ENCODE peak calls at places on chromosome 10, in six cellular contexts. R is cardiac muscle cell, C is colonic mucosa, T is suprapubic skin, B is SK-N-MC, J is tibial artery. P is an unnamed sample.

GRCh38 chr10:1209355-1209979 is 153.3 kb downstream of the WDR37 start:
- DNase-seq in T (no peak), R (no peak), B (no peak), J (no peak), C (no peak), P (no peak)

GRCh38 chr10:123147635-123148413 is at the start of gene HMX2:
- DNase-seq in T (no peak), B (no peak), C (no peak), R (peak; percentile 51), J (no peak), P (no peak)

GRCh38 chr10:131726460-131726861 is 174.3 kb upstream of the PPP2R2D start:
- DNase-seq in J (no peak), B (no peak), C (peak; percentile 19), T (peak; percentile 80), R (peak; percentile 23), P (no peak)

GRCh38 chr10:78777466-78778256 is 291.1 kb upstream of the ZMIZ1 start:
- DNase-seq in B (no peak), J (peak; percentile 92), C (no peak), T (no peak), R (no peak), P (no peak)

GRCh38 chr10:13528875-13529713 is at the start of gene BEND7:
- DNase-seq in T (no peak), R (peak; percentile 79), B (no peak), J (no peak), C (peak; percentile 23), P (peak; percentile 35)

GRCh38 chr10:84194424-84195043 is at the start of gene CDHR1:
- DNase-seq in T (no peak), B (no peak), J (no peak), R (peak; percentile 57), C (peak; percentile 79), P (peak; percentile 41)

GRCh38 chr10:86325158-86325557 is 41.4 kb downstream of the GRID1 start:
- DNase-seq in T (no peak), R (no peak), J (no peak), C (no peak), B (no peak), P (no peak)

GRCh38 chr10:123906884-123907652 is 15.5 kb upstream of the CPXM2 start:
- DNase-seq in T (no peak), J (no peak), C (no peak), R (peak; percentile 60), B (no peak), P (no peak)

GRCh38 chr10:27285093-27285492 is 44.5 kb upstream of the ACBD5 start:
- DNase-seq in T (no peak), B (no peak), J (no peak), R (peak; percentile 20), C (no peak), P (peak; percentile 32)

GRCh38 chr10:91163269-91163708 is 57.2 kb upstream of the PCGF5 start:
- DNase-seq in C (peak; percentile 55), T (no peak), R (peak; percentile 77), J (peak; percentile 84), B (no peak), P (peak; percentile 74)

GRCh38 chr10:44805461-44806210 is 105.5 kb upstream of the TMEM72 start:
- DNase-seq in R (no peak), T (no peak), J (no peak), C (no peak), B (no peak), P (no peak)

GRCh38 chr10:127908106-127908957 is 1.4 kb downstream of the PTPRE start:
- DNase-seq in C (no peak), T (peak; percentile 55), B (no peak), R (no peak), J (no peak), P (no peak)

GRCh38 chr10:26221571-26221970 is 5.0 kb downstream of the GAD2 start:
- DNase-seq in J (no peak), T (no peak), B (no peak), C (no peak), R (no peak), P (no peak)

GRCh38 chr10:79458483-79458882 is 13.1 kb upstream of the ZCCHC24 start:
- DNase-seq in R (no peak), T (no peak), C (no peak), B (no peak), J (no peak), P (no peak)

GRCh38 chr10:81957976-81958375 is 83.0 kb downstream of the NRG3 start:
- DNase-seq in T (no peak), J (no peak), C (no peak), R (no peak), B (no peak), P (no peak)

GRCh38 chr10:61904711-61905445 is 3.4 kb downstream of the ARID5B start:
- DNase-seq in T (no peak), C (peak; percentile 45), B (no peak), J (no peak), R (peak; percentile 7), P (peak; percentile 74)

GRCh38 chr10:73053275-73053674 is 43.4 kb downstream of the P4HA1 start:
- DNase-seq in B (no peak), J (no peak), C (no peak), R (no peak), T (no peak), P (no peak)

GRCh38 chr10:86321568-86321967 is 45.0 kb downstream of the GRID1 start:
- DNase-seq in J (peak; percentile 29), B (no peak), C (no peak), R (no peak), T (peak; percentile 32), P (no peak)

GRCh38 chr10:50367732-50368131 is 116.4 kb upstream of the ASAH2 start:
- DNase-seq in R (peak; percentile 55), J (no peak), C (peak; percentile 31), B (no peak), T (no peak), P (peak; percentile 44)

GRCh38 chr10:64648915-64649314 is 1127.7 kb downstream of the REEP3 start:
- DNase-seq in C (peak; percentile 17), R (peak; percentile 49), T (no peak), J (no peak), B (no peak), P (peak; percentile 32)

GRCh38 chr10:71243756-71244637 is 31.6 kb downstream of the UNC5B start:
- DNase-seq in T (no peak), B (no peak), J (no peak), C (peak; percentile 62), R (no peak), P (no peak)

GRCh38 chr10:73898730-73899400 is 12.1 kb upstream of the PLAU start:
- DNase-seq in J (no peak), R (no peak), C (no peak), T (no peak), B (no peak), P (no peak)

GRCh38 chr10:58742141-58742540 is 229.5 kb downstream of the BICC1 start:
- DNase-seq in J (no peak), R (no peak), B (no peak), C (no peak), T (no peak), P (no peak)

GRCh38 chr10:123642293-123642692 is 23.9 kb upstream of the GPR26 start:
- DNase-seq in C (no peak), R (no peak), B (no peak), J (peak; percentile 53), T (peak; percentile 23), P (no peak)

GRCh38 chr10:20265146-20265545 is 448.9 kb downstream of the PLXDC2 start:
- DNase-seq in C (no peak), T (no peak), B (no peak), J (no peak), R (no peak), P (no peak)

GRCh38 chr10:131514454-131514853 is 202.9 kb upstream of the TCERG1L start:
- DNase-seq in J (no peak), C (no peak), B (no peak), T (no peak), R (no peak), P (no peak)

GRCh38 chr10:66827353-66827752 is 98.5 kb upstream of the LRRTM3 start:
- DNase-seq in C (no peak), T (no peak), R (no peak), J (no peak), B (no peak), P (no peak)

GRCh38 chr10:75356484-75356883 is 45.1 kb downstream of the ZNF503 start:
- DNase-seq in R (no peak), T (no peak), J (peak; percentile 17), C (no peak), B (no peak), P (no peak)

GRCh38 chr10:112732277-112732891 is 217.7 kb upstream of the TCF7L2 start:
- DNase-seq in C (no peak), R (no peak), T (no peak), J (no peak), B (no peak), P (no peak)

GRCh38 chr10:5089869-5090268 is 4.3 kb upstream of the AKR1C3 start:
- DNase-seq in T (no peak), R (no peak), J (no peak), C (no peak), B (no peak), P (peak; percentile 66)

GRCh38 chr10:7370511-7370910 is 40.3 kb downstream of the SFMBT2 start:
- DNase-seq in T (no peak), C (no peak), B (no peak), J (no peak), R (no peak), P (no peak)
- H3K36me3 ChIP-seq in T (peaks cover 17% of the 10 kb centered on the region), C (no peaks in the 10 kb centered on the region), B (no peaks in the 10 kb centered on the region), J (peaks cover 19% of the 10 kb centered on the region), R (no peaks in the 10 kb centered on the region), P (peaks cover 30% of the 10 kb centered on the region)

DNA sequence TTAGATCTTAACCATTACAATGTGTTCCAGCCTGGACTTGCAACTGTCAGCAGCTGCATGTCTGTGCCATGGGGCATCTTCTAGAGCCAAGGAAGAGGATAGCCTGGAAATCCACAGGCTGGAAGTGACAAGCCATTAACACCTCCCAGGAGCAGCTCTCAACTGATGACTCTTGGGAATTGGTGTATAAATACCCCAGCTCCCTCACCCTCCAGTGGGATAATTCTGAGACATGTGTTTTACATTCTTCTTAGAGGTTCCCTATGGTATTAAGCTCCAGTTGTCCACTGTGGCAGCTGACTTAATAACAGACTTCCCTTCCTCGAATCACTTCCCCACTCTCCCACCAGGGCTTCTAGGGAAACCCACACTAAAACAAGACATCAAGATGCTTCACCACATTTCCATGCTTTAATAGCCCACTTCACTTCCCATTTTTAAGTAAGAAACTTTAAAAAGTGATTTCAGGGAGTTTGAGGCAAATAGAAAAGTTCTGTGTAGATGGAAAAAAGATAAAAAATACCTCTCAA is 47.2 kb downstream of the FAM107B start:
- DNase-seq in R (no peak), J (no peak), C (no peak), T (no peak), B (no peak), P (no peak)
- H3K36me3 ChIP-seq in R (no peaks in the 10 kb centered on the region), J (no peaks in the 10 kb centered on the region), C (no peaks in the 10 kb centered on the region), T (no peaks in the 10 kb centered on the region), B (no peaks in the 10 kb centered on the region), P (no peaks in the 10 kb centered on the region)

DNA sequence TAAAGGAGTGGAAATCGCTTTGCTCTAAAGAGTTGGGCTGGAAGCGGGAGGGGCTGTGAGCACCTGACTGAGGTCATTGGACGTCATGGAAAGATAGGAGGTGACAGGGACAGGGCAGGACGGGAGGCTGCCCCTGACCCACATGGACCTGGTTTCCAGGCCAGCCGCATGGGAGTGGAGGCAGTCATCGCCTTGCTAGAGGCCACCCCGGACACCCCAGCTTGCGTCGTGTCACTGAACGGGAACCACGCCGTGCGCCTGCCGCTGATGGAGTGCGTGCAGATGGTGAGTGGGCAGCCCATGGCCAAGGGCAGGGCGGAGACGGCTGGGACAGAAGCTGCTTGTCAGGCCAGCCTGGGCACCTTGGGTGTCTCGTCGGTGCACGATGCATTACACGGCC is 41.8 kb downstream of the PFKP start:
- DNase-seq in J (no peak), B (no peak), C (no peak), R (no peak), T (no peak), P (no peak)
- H3K36me3 ChIP-seq in J (peaks cover 72% of the 10 kb centered on the region), B (peaks cover 55% of the 10 kb centered on the region), C (peaks cover 26% of the 10 kb centered on the region), R (peaks cover 70% of the 10 kb centered on the region), T (peaks cover 58% of the 10 kb centered on the region), P (no peaks in the 10 kb centered on the region)

GRCh38 chr10:109883859-109884771 is 39.2 kb downstream of the XPNPEP1 start:
- DNase-seq in B (peak; percentile 10), C (peak; percentile 58), J (peak; percentile 87), T (no peak), R (peak; percentile 92), P (peak; percentile 72)
- H3K36me3 ChIP-seq in B (no peaks in the 10 kb centered on the region), C (peaks cover 14% of the 10 kb centered on the region), J (peaks cover 44% of the 10 kb centered on the region), T (peaks cover 77% of the 10 kb centered on the region), R (peaks cover 10% of the 10 kb centered on the region), P (no peaks in the 10 kb centered on the region)

P was measured in MM.1S.